ENCODE peak calls at places on chromosomes 3 and 15, in five cellular contexts. V, R, C, B and L are unnamed samples.

GRCh38 chr3:125072310-125072709 is 16.5 kb upstream of the HEG1 start:
- DNase-seq in V (no peak), C (no peak), B (no peak), R (no peak), L (no peak)

GRCh38 chr15:38050529-38050928 is 116.1 kb downstream of the TMCO5A start:
- DNase-seq in V (no peak), R (no peak), C (no peak), B (peak; percentile 69), L (no peak)

GRCh38 chr3:72836409-72836808 is 11.8 kb downstream of the SHQ1 start:
- DNase-seq in B (no peak), V (no peak), R (no peak), C (no peak), L (no peak)

GRCh38 chr3:40387895-40388254 is 891 bp downstream of the ENTPD3 start:
- DNase-seq in R (no peak), C (no peak), B (no peak), V (no peak), L (no peak)

GRCh38 chr15:63605816-63606215 is 8.6 kb downstream of the FBXL22 start:
- DNase-seq in R (no peak), C (no peak), B (no peak), V (no peak), L (no peak)

GRCh38 chr3:80496452-80496851 is 728.7 kb upstream of the ROBO1 start:
- DNase-seq in V (no peak), B (no peak), R (no peak), C (no peak), L (no peak)

GRCh38 chr3:60770532-60770931 is 480.7 kb downstream of the FHIT start:
- DNase-seq in R (no peak), B (peak; percentile 83), V (no peak), C (no peak), L (no peak)

GRCh38 chr3:152270145-152270870 is 1.6 kb downstream of the MBNL1 start:
- DNase-seq in C (no peak), B (peak; percentile 23), R (no peak), V (no peak), L (no peak)

GRCh38 chr15:42623951-42624350 is 48.5 kb downstream of the STARD9 start:
- DNase-seq in V (no peak), B (no peak), C (no peak), R (no peak), L (no peak)

GRCh38 chr15:36449084-36449661 is 130.3 kb upstream of the CDIN1 start:
- DNase-seq in R (no peak), B (no peak), C (no peak), V (no peak), L (peak; percentile 2)

GRCh38 chr15:101052681-101053121 is 133.5 kb downstream of the LRRK1 start:
- DNase-seq in V (peak; percentile 60), C (no peak), B (no peak), R (no peak), L (no peak)

GRCh38 chr3:124888482-124889441 is 1.6 kb upstream of the ITGB5 start:
- DNase-seq in R (no peak), C (no peak), B (no peak), V (peak; percentile 38), L (no peak)

GRCh38 chr3:190382082-190382481 is 5.9 kb upstream of the CLDN16 start:
- DNase-seq in R (no peak), V (no peak), C (no peak), B (peak; percentile 91), L (no peak)

GRCh38 chr15:98076021-98076816 is 115.7 kb downstream of the ARRDC4 start:
- DNase-seq in R (peak; percentile 22), C (peak; percentile 33), B (no peak), V (peak; percentile 78), L (no peak)

GRCh38 chr15:98842192-98842972 is 165.2 kb downstream of the PGPEP1L start:
- DNase-seq in R (no peak), C (no peak), B (no peak), V (no peak), L (no peak)

GRCh38 chr15:79076661-79077060 is 13.9 kb downstream of the RASGRF1 start:
- DNase-seq in C (no peak), R (no peak), B (no peak), V (peak; percentile 18), L (no peak)

GRCh38 chr3:2771711-2772110 is 338.5 kb downstream of the IL5RA start:
- DNase-seq in C (no peak), B (no peak), R (no peak), V (no peak), L (no peak)

GRCh38 chr3:17398959-17399551 is 343.4 kb downstream of the TBC1D5 start:
- DNase-seq in R (no peak), V (no peak), C (no peak), B (no peak), L (no peak)

GRCh38 chr3:8769088-8769822 is at the start of gene OXTR:
- DNase-seq in C (peak; percentile 40), V (no peak), R (peak; percentile 17), B (peak; percentile 90), L (peak; percentile 85)

GRCh38 chr15:39084683-39085530 is 496.0 kb upstream of the THBS1 start:
- DNase-seq in V (peak; percentile 81), B (no peak), R (no peak), C (no peak), L (no peak)

GRCh38 chr3:10964537-10965167 is 27.9 kb upstream of the SLC6A1 start:
- DNase-seq in C (no peak), V (no peak), R (no peak), B (peak; percentile 48), L (no peak)

GRCh38 chr3:108976058-108976457 is 22.4 kb upstream of the GUCA1C start:
- DNase-seq in B (no peak), R (no peak), V (no peak), C (no peak), L (no peak)

GRCh38 chr3:158727499-158728377 is 4.5 kb downstream of the RARRES1 start:
- DNase-seq in C (peak; percentile 58), R (no peak), V (peak; percentile 75), B (peak; percentile 84), L (peak; percentile 80)

GRCh38 chr15:59005579-59005978 is 18.1 kb downstream of the RNF111 start:
- DNase-seq in V (no peak), B (no peak), C (no peak), R (no peak), L (no peak)

GRCh38 chr3:196207159-196207832 is 3.9 kb downstream of the ZDHHC19 start:
- DNase-seq in R (no peak), C (peak; percentile 55), B (no peak), V (no peak), L (peak; percentile 32)

DNA sequence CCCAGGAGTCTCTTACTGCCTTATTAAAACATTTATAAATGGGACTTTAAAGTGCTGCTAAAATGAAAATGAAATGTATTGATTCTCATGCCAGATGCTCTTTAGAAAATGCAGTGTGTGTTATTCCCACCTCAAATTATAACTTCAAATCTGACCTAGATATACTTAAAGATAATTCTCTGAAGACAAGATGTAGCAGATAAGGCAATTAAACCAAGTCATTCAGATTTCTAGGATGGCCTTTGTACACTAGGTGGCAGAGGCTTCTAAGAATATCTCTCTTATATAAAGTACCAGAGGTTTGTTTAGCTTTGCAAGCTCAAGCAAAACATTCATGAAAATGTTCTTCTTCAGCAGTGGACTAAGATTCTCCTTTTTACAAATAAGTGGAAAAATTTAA is 26.9 kb upstream of the GOLGA8B start:
- DNase-seq in B (peak; percentile 56), V (no peak), C (no peak), R (no peak), L (no peak)
- TF ChIP-seq CTCF in B (peak; percentile 67), V (no peak), C (no peak), R (no peak), L (no peak)

GRCh38 chr3:122458992-122459391 is 43.1 kb upstream of the WDR5B start:
- DNase-seq in B (peak; percentile 75), V (no peak), C (peak; percentile 29), R (no peak), L (no peak)
- TF ChIP-seq CTCF in B (peak; percentile 83), V (no peak), C (peak; percentile 44), R (peak; percentile 24), L (no peak)

GRCh38 chr3:38662544-38662943 is 13.1 kb upstream of the SCN5A start:
- DNase-seq in R (no peak), V (no peak), C (no peak), B (peak; percentile 84), L (peak; percentile 30)
- TF ChIP-seq CTCF in R (no peak), V (no peak), C (no peak), B (peak; percentile 91), L (no peak)

GRCh38 chr3:48151807-48152427 is 36.3 kb downstream of the CDC25A start:
- DNase-seq in R (no peak), V (no peak), B (peak; percentile 13), C (peak; percentile 28), L (no peak)
- TF ChIP-seq CTCF in R (no peak), V (no peak), B (no peak), C (no peak), L (no peak)